ENCODE peak calls at places on chromosomes 13 and 19, in four cellular contexts. X, K, A and M are unnamed samples.

GRCh38 chr19:14476663-14477401 is 1.7 kb upstream of the PTGER1 start:
- DNase-seq in A (no peak), X (no peak), K (peak; percentile 88), M (peak; percentile 64)

GRCh38 chr13:62085832-62086231 is 670.2 kb upstream of the PCDH20 start:
- DNase-seq in X (no peak), K (no peak), A (no peak), M (peak; percentile 7)

GRCh38 chr13:74794582-74794981 is 660.4 kb upstream of the KLF12 start:
- DNase-seq in K (no peak), A (no peak), X (no peak), M (peak; percentile 34)

GRCh38 chr19:51102991-51103390 is 5.2 kb downstream of the CTU1 start:
- DNase-seq in A (no peak), X (no peak), K (no peak), M (no peak)

GRCh38 chr19:54653181-54653809 is 9.5 kb upstream of the LILRB4 start:
- DNase-seq in X (no peak), A (no peak), K (peak; percentile 7), M (peak; percentile 1)

GRCh38 chr13:24087611-24088235 is 72.8 kb upstream of the SPATA13 start:
- DNase-seq in K (no peak), A (no peak), X (no peak), M (no peak)

GRCh38 chr19:54104998-54105715 is 2.5 kb downstream of the NDUFA3 start:
- DNase-seq in K (no peak), A (no peak), X (no peak), M (no peak)

GRCh38 chr19:8731428-8732169 is 10.2 kb downstream of the OR2Z1 start:
- DNase-seq in X (no peak), K (no peak), A (no peak), M (peak; percentile 1)

GRCh38 chr19:45250832-45251451 is at the start of gene MARK4:
- DNase-seq in A (no peak), X (peak; percentile 69), K (peak; percentile 34), M (peak; percentile 51)

GRCh38 chr19:46133101-46133627 is 8.7 kb upstream of the IGFL3 start:
- DNase-seq in X (peak; percentile 88), A (peak; percentile 53), K (peak; percentile 97), M (peak; percentile 98)

GRCh38 chr19:38556521-38557174 is 61.1 kb downstream of the MAP4K1 start:
- DNase-seq in X (no peak), A (no peak), K (no peak), M (peak; percentile 18)

GRCh38 chr19:17721821-17722220 is 2.5 kb downstream of the MAP1S start:
- DNase-seq in X (no peak), A (no peak), K (peak; percentile 13), M (no peak)

GRCh38 chr13:113959198-113959597 is 14.7 kb downstream of the C13orf46 start:
- DNase-seq in A (no peak), X (no peak), K (no peak), M (no peak)

GRCh38 chr19:37997911-37998344 is 90.9 kb downstream of the SIPA1L3 start:
- DNase-seq in X (no peak), K (peak; percentile 97), A (no peak), M (no peak)

GRCh38 chr19:15114153-15114540 is 6.9 kb downstream of the SYDE1 start:
- DNase-seq in A (no peak), K (peak; percentile 65), X (no peak), M (no peak)

GRCh38 chr13:103002279-103002678 is 63.9 kb downstream of the SLC10A2 start:
- DNase-seq in K (no peak), X (no peak), A (no peak), M (no peak)

GRCh38 chr19:49689133-49690072 is at the start of gene ADM5:
- DNase-seq in X (peak; percentile 82), A (no peak), K (no peak), M (peak; percentile 66)
- H2BK15ac ChIP-seq in X (no peak within 1 kb of the TSS), A (peak within 1 kb of the TSS; percentile 72), K (no peak within 1 kb of the TSS), M (no peak within 1 kb of the TSS)

DNA sequence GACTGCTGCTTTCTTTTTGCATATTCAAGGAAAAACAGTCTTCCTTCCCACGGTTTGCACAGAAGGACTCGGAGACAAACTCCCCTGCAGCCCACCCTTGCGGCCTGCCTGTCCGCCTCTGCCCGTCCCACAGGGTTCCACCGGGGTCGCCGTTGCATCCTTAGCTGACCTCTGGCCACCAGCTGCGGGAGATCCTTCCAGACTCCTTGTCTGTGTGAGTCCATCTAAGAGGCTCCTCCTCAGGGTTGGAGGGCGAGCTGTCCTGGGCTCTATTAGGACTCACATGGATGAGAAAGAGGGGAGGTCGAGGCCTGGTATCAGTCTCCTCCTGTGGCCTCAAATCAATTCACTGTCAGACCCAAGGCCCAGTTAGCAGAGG is 39.2 kb downstream of the KLF2 start:
- DNase-seq in X (no peak), A (no peak), K (no peak), M (no peak)
- H3K56ac ChIP-seq in X (no peak overlapping the region), A (no peak overlapping the region), K (no peak overlapping the region), M (no peak overlapping the region)

GRCh38 chr19:10279737-10280442 is 6.9 kb upstream of the ICAM4 start:
- DNase-seq in A (no peak), X (no peak), K (no peak), M (no peak)
- H3K23ac ChIP-seq in A (no peak overlapping the region), X (no peak overlapping the region), K (no peak overlapping the region), M (no peak overlapping the region)

GRCh38 chr19:30444253-30444671 is 72.1 kb downstream of the ZNF536 start:
- DNase-seq in X (no peak), A (no peak), K (no peak), M (no peak)

GRCh38 chr19:30445385-30445784 is 73.2 kb downstream of the ZNF536 start:
- DNase-seq in A (no peak), X (no peak), K (no peak), M (no peak)

GRCh38 chr19:30444686-30445232 is 72.6 kb downstream of the ZNF536 start:
- DNase-seq in A (no peak), X (no peak), K (no peak), M (no peak)

GRCh38 chr19:30442715-30443114 is 70.5 kb downstream of the ZNF536 start:
- DNase-seq in K (no peak), X (no peak), A (no peak), M (no peak)

DNA sequence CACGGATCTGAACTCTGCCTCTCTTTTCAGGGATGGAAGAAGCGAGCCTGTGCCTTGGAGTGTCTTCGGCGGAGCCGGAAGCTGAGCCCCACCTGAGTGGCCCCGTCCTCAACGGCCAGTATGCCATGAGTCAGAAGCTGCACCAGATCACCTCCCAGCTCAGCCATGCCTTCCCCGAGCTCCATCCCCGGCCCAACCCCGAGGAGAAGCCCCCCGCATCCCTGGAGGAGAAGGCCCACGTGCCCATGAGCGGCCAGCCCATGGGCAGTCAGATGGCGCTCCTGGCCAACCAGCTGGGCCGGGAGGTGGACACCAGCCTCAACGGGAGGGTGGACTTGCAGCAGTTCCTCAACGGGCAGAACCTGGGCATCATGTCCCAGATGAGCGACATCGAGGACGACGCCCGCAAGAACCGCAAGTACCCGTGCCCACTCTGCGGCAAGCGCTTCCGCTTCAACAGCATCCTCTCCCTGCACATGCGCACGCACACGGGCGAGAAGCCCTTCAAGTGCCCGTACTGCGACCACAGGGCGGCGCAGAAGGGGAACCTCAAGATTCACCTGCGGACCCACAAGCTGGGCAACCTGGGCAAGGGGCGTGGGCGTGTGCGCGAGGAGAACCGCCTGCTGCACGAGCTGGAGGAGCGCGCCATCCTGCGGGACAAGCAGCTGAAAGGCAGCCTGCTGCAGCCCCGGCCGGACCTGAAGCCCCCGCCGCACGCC is 71.5 kb downstream of the ZNF536 start:
- DNase-seq in K (no peak), A (no peak), X (no peak), M (no peak)
- H2BK15ac ChIP-seq in K (no peak overlapping the region), A (no peak overlapping the region), X (no peak overlapping the region), M (no peak overlapping the region)

DNA sequence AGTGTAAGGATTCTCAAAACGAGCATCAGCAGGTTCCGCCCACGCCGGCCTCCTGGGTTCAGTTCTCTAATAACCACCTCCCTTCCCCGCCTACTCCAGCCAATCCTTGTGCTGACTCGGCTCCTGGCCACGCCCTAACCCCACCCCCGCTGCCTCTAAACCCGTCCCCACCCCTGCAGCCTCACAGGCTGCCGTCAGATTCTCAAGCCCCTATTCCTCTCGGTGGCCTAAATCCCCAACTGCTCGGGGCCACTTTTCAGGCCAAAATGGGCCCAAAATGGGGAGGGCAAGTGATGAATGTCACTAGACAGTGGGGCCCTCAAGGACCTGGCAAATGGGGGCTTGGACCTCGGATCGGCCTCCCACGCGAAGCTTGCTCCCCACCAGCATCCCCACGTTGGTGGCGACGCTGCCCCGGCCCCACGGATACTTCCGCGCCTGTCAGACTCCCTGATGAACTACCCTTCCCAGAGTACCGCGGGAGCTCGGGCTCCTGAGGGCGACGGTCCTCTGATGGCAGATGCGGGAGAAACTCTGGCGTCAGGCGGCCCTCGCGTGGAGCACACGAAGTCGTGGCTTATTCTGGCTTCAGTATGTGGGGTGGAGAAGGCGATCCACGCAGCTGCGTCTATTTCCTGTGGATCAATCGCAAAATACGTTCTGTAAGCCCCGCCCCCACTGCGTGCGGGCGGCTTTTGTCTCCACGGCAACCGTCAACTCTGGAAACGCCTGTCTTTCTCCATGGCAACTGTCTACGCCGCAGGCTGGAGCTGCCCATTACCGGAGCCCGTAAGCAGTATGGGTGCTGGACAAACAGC is 24.8 kb downstream of the ZNF473 start:
- DNase-seq in K (peak; percentile 79), X (no peak), A (no peak), M (peak; percentile 77)
- H3K56ac ChIP-seq in K (no peak overlapping the region), X (no peak overlapping the region), A (no peak overlapping the region), M (peak overlapping the region; percentile 2)

GRCh38 chr19:2812414-2813234 is 7.0 kb upstream of the ZNF554 start:
- DNase-seq in K (no peak), A (no peak), X (no peak), M (no peak)

GRCh38 chr19:2814426-2814825 is 5.2 kb upstream of the ZNF554 start:
- DNase-seq in A (no peak), K (no peak), X (no peak), M (no peak)

GRCh38 chr19:2811735-2812413 is 7.8 kb upstream of the ZNF554 start:
- DNase-seq in A (no peak), X (no peak), K (no peak), M (no peak)

GRCh38 chr19:2815191-2815614 is 4.5 kb upstream of the ZNF554 start:
- DNase-seq in A (no peak), X (no peak), K (no peak), M (no peak)

GRCh38 chr19:2813235-2814160 is 6.2 kb upstream of the ZNF554 start:
- DNase-seq in X (no peak), A (no peak), K (no peak), M (peak; percentile 32)
- H3K23ac ChIP-seq in X (no peak overlapping the region), A (no peak overlapping the region), K (no peak overlapping the region), M (no peak overlapping the region)

GRCh38 chr19:29875931-29876330 is 64.1 kb downstream of the CCNE1 start:
- DNase-seq in K (no peak), A (no peak), X (no peak), M (no peak)

GRCh38 chr19:29872224-29872731 is 60.5 kb downstream of the CCNE1 start:
- DNase-seq in K (no peak), A (no peak), X (peak; percentile 69), M (peak; percentile 61)

GRCh38 chr19:29873801-29874575 is 62.2 kb downstream of the CCNE1 start:
- DNase-seq in K (no peak), X (no peak), A (no peak), M (no peak)

GRCh38 chr19:29871143-29871542 is 59.4 kb downstream of the CCNE1 start:
- DNase-seq in K (no peak), X (no peak), A (no peak), M (no peak)

GRCh38 chr19:29873024-29873800 is 61.4 kb downstream of the CCNE1 start:
- DNase-seq in A (no peak), K (no peak), X (peak; percentile 75), M (peak; percentile 57)
- H2BK15ac ChIP-seq in A (peak overlapping the region; percentile 29), K (no peak overlapping the region), X (no peak overlapping the region), M (no peak overlapping the region)